ENCODE peak calls at places on chromosome 10, in five cellular contexts. D is RPMI7951, O is tibial artery, J is NAMALWA, G is EL. Z is an unnamed sample.

GRCh38 chr10:69455009-69455763 is 3.9 kb downstream of the TSPAN15 start:
- DNase-seq in O (no peak), G (no peak), J (no peak), D (no peak), Z (no peak)

GRCh38 chr10:105029285-105029684 is 388.2 kb downstream of the SORCS3 start:
- DNase-seq in D (no peak), G (no peak), J (no peak), O (no peak), Z (no peak)

GRCh38 chr10:30447125-30447799 is 13.3 kb downstream of the MAP3K8 start:
- DNase-seq in J (peak; percentile 34), O (no peak), D (peak; percentile 69), G (peak; percentile 67), Z (no peak)

GRCh38 chr10:83425306-83425705 is 714.0 kb upstream of the GHITM start:
- DNase-seq in O (no peak), G (no peak), J (no peak), D (no peak), Z (no peak)

GRCh38 chr10:11823122-11823988 is at the start of gene PROSER2:
- DNase-seq in J (peak; percentile 26), D (peak; percentile 64), G (peak; percentile 63), O (no peak), Z (peak; percentile 71)

GRCh38 chr10:29585488-29585976 is 49.2 kb downstream of the SVIL start:
- DNase-seq in J (no peak), O (no peak), G (no peak), D (peak; percentile 25), Z (no peak)

GRCh38 chr10:44386546-44387052 is 1.7 kb upstream of the CXCL12 start:
- DNase-seq in J (peak; percentile 41), G (peak; percentile 74), D (peak; percentile 62), O (peak; percentile 77), Z (peak; percentile 88)

GRCh38 chr10:77637986-77638765 is 568 bp upstream of the KCNMA1 start:
- DNase-seq in O (peak; percentile 81), G (peak; percentile 60), D (peak; percentile 50), J (no peak), Z (peak; percentile 77)

GRCh38 chr10:31929986-31930675 is 1.5 kb upstream of the ARHGAP12 start:
- DNase-seq in O (no peak), J (peak; percentile 87), G (peak; percentile 26), D (peak; percentile 51), Z (no peak)

GRCh38 chr10:119306964-119307363 is 99.6 kb downstream of the GRK5 start:
- DNase-seq in D (no peak), J (no peak), G (peak; percentile 12), O (no peak), Z (no peak)

GRCh38 chr10:36730316-36730715 is 395.1 kb upstream of the ANKRD30A start:
- DNase-seq in O (no peak), J (no peak), D (peak; percentile 95), G (peak; percentile 18), Z (no peak)

GRCh38 chr10:22932626-22933370 is 4.9 kb downstream of the ARMC3 start:
- DNase-seq in G (no peak), J (peak; percentile 13), D (no peak), O (no peak), Z (no peak)

GRCh38 chr10:95330966-95331453 is 40.2 kb upstream of the PDLIM1 start:
- DNase-seq in O (no peak), J (no peak), D (no peak), G (no peak), Z (no peak)

Z was measured in H54.